ENCODE peak calls at places on chromosomes 4 and X, in ten cellular contexts. Q is kidney glomerular epithelial cell; V is adipocyte; D is stimulated activated CD8-positive, alpha-beta memory T cell treated with anti-CD3 and anti-CD28 coated beads, Interleukin-2, amount 100 ng/mL, for 1 hour; Z is adrenal gland; W is activated CD8-positive, alpha-beta memory T cell treated with anti-CD3 and anti-CD28 coated beads for 48 hours; N is brain microvascular endothelial cell; Y is left ventricle myocardium inferior; A is EH; E is mesendoderm. J is an unnamed sample.

GRCh38 chr4:186228514-186228894 is 1.2 kb downstream of the KLKB1 start:
- DNase-seq in A (no peak), W (no peak), Z (no peak), E (no peak), Q (no peak), N (no peak), V (no peak), Y (no peak), D (no peak), J (no peak)

GRCh38 chrX:68895339-68896250 is 66.8 kb downstream of the EFNB1 start:
- DNase-seq in A (peak), W (no peak), E (peak), N (no peak), D (no peak), Q (peak), V (peak), Y (no peak), Z (peak), J (peak)

GRCh38 chr4:86657382-86657781 is 63.3 kb downstream of the PTPN13 start:
- DNase-seq in Y (no peak), Q (no peak), E (no peak), V (no peak), D (no peak), W (no peak), Z (no peak), A (no peak), N (no peak), J (no peak)

GRCh38 chr4:153464068-153464467 is 2.1 kb upstream of the TMEM131L start:
- DNase-seq in E (no peak), W (no peak), Z (no peak), D (no peak), N (no peak), A (no peak), Q (peak), V (peak), Y (no peak), J (peak)

GRCh38 chrX:31228415-31228832 is 156.6 kb upstream of the FTHL17 start:
- DNase-seq in E (no peak), Q (no peak), V (peak), A (peak), Y (no peak), N (peak), W (no peak), Z (no peak), D (no peak), J (no peak)

GRCh38 chr4:14452001-14452400 is 550.3 kb upstream of the CPEB2 start:
- DNase-seq in W (no peak), A (no peak), Q (no peak), E (peak), Y (no peak), N (no peak), Z (no peak), V (no peak), D (no peak), J (no peak)

GRCh38 chr4:6592804-6593563 is 18.0 kb downstream of the MAN2B2 start:
- DNase-seq in E (no peak), V (no peak), Z (no peak), N (no peak), Y (no peak), W (no peak), D (no peak), Q (no peak), A (no peak), J (no peak)

GRCh38 chr4:127304356-127304755 is 328.4 kb upstream of the INTU start:
- DNase-seq in A (peak), Q (no peak), E (no peak), D (no peak), V (peak), Z (no peak), N (no peak), Y (no peak), W (no peak), J (peak)

GRCh38 chr4:114535725-114536124 is 62.9 kb upstream of the UGT8 start:
- DNase-seq in V (no peak), D (no peak), Z (no peak), Y (no peak), N (no peak), Q (no peak), W (no peak), A (no peak), E (no peak), J (no peak)

GRCh38 chr4:185950891-185951290 is 118.1 kb upstream of the TLR3 start:
- DNase-seq in W (no peak), E (no peak), N (peak), V (peak), D (no peak), A (no peak), Y (no peak), Q (peak), Z (no peak), J (peak)

GRCh38 chrX:100674705-100675104 is 30.7 kb downstream of the SRPX2 start:
- DNase-seq in D (no peak), Y (no peak), A (no peak), V (no peak), Z (no peak), E (no peak), W (no peak), N (no peak), Q (no peak), J (no peak)

GRCh38 chr4:73603307-73603710 is 16.9 kb downstream of the RASSF6 start:
- DNase-seq in Q (no peak), N (peak), W (no peak), A (no peak), V (no peak), E (no peak), Y (no peak), Z (no peak), D (no peak), J (peak)

GRCh38 chr4:110359076-110359475 is 116.9 kb upstream of the ENPEP start:
- DNase-seq in D (no peak), Y (no peak), N (no peak), Z (no peak), V (no peak), Q (no peak), E (no peak), A (no peak), W (no peak), J (peak)

GRCh38 chr4:114318309-114318708 is 280.3 kb upstream of the UGT8 start:
- DNase-seq in Q (no peak), D (no peak), Z (no peak), A (peak), W (no peak), Y (no peak), V (peak), N (no peak), E (no peak), J (peak)

GRCh38 chr4:5238106-5238505 is 186.8 kb downstream of the STK32B start:
- DNase-seq in W (no peak), N (peak), Q (no peak), E (no peak), D (no peak), V (peak), Y (no peak), A (peak), Z (no peak), J (no peak)

GRCh38 chr4:53481586-53481985 is 104.1 kb downstream of the FIP1L1 start:
- DNase-seq in Q (no peak), Z (no peak), E (no peak), A (no peak), W (no peak), D (no peak), N (no peak), Y (no peak), V (no peak), J (no peak)

GRCh38 chr4:37392540-37393255 is 148.2 kb downstream of the NWD2 start:
- DNase-seq in Q (no peak), D (no peak), W (no peak), Z (peak), E (peak), N (no peak), V (no peak), Y (peak), A (no peak), J (no peak)

GRCh38 chr4:135269125-135269772 is 1067.7 kb upstream of the PABPC4L start:
- DNase-seq in V (no peak), Z (no peak), A (no peak), W (no peak), E (no peak), N (no peak), D (no peak), Q (no peak), Y (no peak), J (no peak)

GRCh38 chr4:53453385-53453784 is 75.9 kb downstream of the FIP1L1 start:
- DNase-seq in N (no peak), V (no peak), Q (no peak), W (no peak), E (no peak), Y (no peak), A (peak), D (no peak), Z (no peak), J (no peak)

GRCh38 chr4:105061720-105062119 is 85.0 kb upstream of the TET2 start:
- DNase-seq in E (no peak), D (no peak), N (no peak), V (no peak), W (no peak), Q (no peak), Y (no peak), Z (no peak), A (no peak), J (peak)

GRCh38 chr4:78661923-78662521 is 110.5 kb downstream of the ANXA3 start:
- DNase-seq in Q (no peak), D (no peak), N (peak), V (peak), Y (no peak), A (peak), E (no peak), Z (no peak), W (no peak), J (peak)

GRCh38 chr4:24188459-24188858 is 298.6 kb upstream of the PPARGC1A start:
- DNase-seq in Y (no peak), A (no peak), W (no peak), N (no peak), Q (no peak), D (no peak), V (no peak), E (no peak), Z (no peak), J (no peak)

GRCh38 chrX:129997081-129997480 is 14.6 kb downstream of the BCORL1 start:
- DNase-seq in Q (no peak), W (no peak), N (no peak), D (no peak), A (no peak), V (no peak), Y (no peak), Z (no peak), E (no peak), J (no peak)

GRCh38 chrX:43676960-43677582 is 21.0 kb downstream of the MAOA start:
- DNase-seq in E (peak), Q (no peak), Y (no peak), D (no peak), V (no peak), W (no peak), A (no peak), Z (no peak), N (peak), J (peak)

GRCh38 chr4:39032218-39033085 is at the start of gene TMEM156:
- DNase-seq in Q (peak), V (no peak), W (no peak), A (peak), N (peak), Y (no peak), E (no peak), D (no peak), Z (no peak), J (peak)

GRCh38 chr4:80751200-80751599 is 279.3 kb upstream of the BMP3 start:
- DNase-seq in A (no peak), D (no peak), Z (no peak), N (no peak), E (peak), Q (no peak), W (no peak), V (no peak), Y (no peak), J (no peak)

GRCh38 chrX:29478336-29479069 is 736.9 kb upstream of the MAGEB2 start:
- DNase-seq in D (no peak), E (peak), Q (no peak), A (peak), V (peak), W (no peak), N (peak), Y (no peak), Z (peak), J (peak)

GRCh38 chr4:106401157-106401556 is 32.6 kb upstream of the GIMD1 start:
- DNase-seq in Z (no peak), D (no peak), V (no peak), N (no peak), W (no peak), Q (no peak), A (no peak), E (no peak), Y (no peak), J (no peak)

GRCh38 chrX:105664243-105664642 is 158.1 kb upstream of the NRK start:
- DNase-seq in Y (no peak), A (no peak), D (no peak), N (no peak), Z (no peak), V (no peak), Q (no peak), W (no peak), E (no peak), J (no peak)

GRCh38 chrX:44651347-44651746 is 108.7 kb upstream of the FUNDC1 start:
- DNase-seq in Z (no peak), N (no peak), Y (no peak), D (no peak), E (peak), Q (no peak), A (no peak), W (no peak), V (no peak), J (no peak)

GRCh38 chrX:71532753-71533425 is at the start of gene OGT:
- DNase-seq in N (peak), D (peak), V (peak), E (peak), A (peak), Q (peak), Z (peak), Y (peak), W (peak), J (peak)

GRCh38 chr4:41296995-41297394 is 40.3 kb downstream of the UCHL1 start:
- DNase-seq in V (no peak), Y (no peak), W (no peak), Q (no peak), N (no peak), A (peak), D (no peak), Z (no peak), E (no peak), J (no peak)

GRCh38 chrX:40207626-40208025 is 109.9 kb upstream of the BCOR start:
- DNase-seq in E (no peak), A (peak), W (no peak), N (peak), V (no peak), D (no peak), Q (no peak), Y (no peak), Z (peak), J (peak)

GRCh38 chr4:55560096-55560495 is 13.4 kb upstream of the CLOCK start:
- DNase-seq in D (no peak), Z (no peak), W (no peak), Y (no peak), Q (no peak), E (no peak), N (no peak), V (no peak), A (no peak), J (no peak)

GRCh38 chr4:16883816-16884215 is 14.6 kb downstream of the LDB2 start:
- DNase-seq in E (no peak), V (no peak), W (no peak), A (peak), D (no peak), Z (no peak), Q (no peak), Y (no peak), N (no peak), J (no peak)

GRCh38 chr4:108443585-108443984 is 176.8 kb upstream of the RPL34 start:
- DNase-seq in V (no peak), W (no peak), Z (no peak), A (no peak), N (no peak), E (no peak), D (no peak), Q (no peak), Y (no peak), J (no peak)